ENCODE peak calls at places on chromosome 1, in four cellular contexts. O is NCI-H446 treated with DMSO at 0.1 percent for 48 hours; C is Calu3; A is activated gamma-delta T cell treated with anti-CD3 and anti-CD28 coated beads, Interleukin-2, amount 50 U/mL, for 16 hours. M is an unnamed sample.
A peak's percentile ranks its signal among the peaks of the same experiment; 100 is the strongest.

GRCh38 chr1:221776495-221777413 is 34.9 kb upstream of the DUSP10 start:
- DNase-seq in A (no peak), O (no peak), C (no peak), M (no peak)

GRCh38 chr1:72432645-72433267 is 150.4 kb upstream of the NEGR1 start:
- DNase-seq in C (no peak), A (no peak), O (no peak), M (no peak)

GRCh38 chr1:184753608-184754478 is 815 bp downstream of the EDEM3 start:
- DNase-seq in C (peak; percentile 48), A (no peak), O (no peak), M (peak; percentile 43)

GRCh38 chr1:29974345-29974744 is 738.0 kb downstream of the PTPRU start:
- DNase-seq in A (no peak), C (peak; percentile 54), O (no peak), M (no peak)

GRCh38 chr1:20552728-20553571 is 577 bp downstream of the FAM43B start:
- DNase-seq in O (no peak), C (no peak), A (no peak), M (no peak)

GRCh38 chr1:203304919-203305808 is at the start of gene BTG2:
- DNase-seq in C (peak; percentile 87), O (peak; percentile 91), A (peak; percentile 86), M (peak; percentile 68)

GRCh38 chr1:201254625-201255469 is 28.5 kb upstream of the PKP1 start:
- DNase-seq in O (no peak), A (peak; percentile 51), C (peak; percentile 91), M (no peak)

GRCh38 chr1:2494323-2494693 is 18.2 kb downstream of the PLCH2 start:
- DNase-seq in O (no peak), C (no peak), A (no peak), M (no peak)

GRCh38 chr1:118204106-118204505 is 19.1 kb upstream of the SPAG17 start:
- DNase-seq in A (no peak), O (no peak), C (no peak), M (no peak)

GRCh38 chr1:56820755-56821461 is 1.7 kb upstream of the FYB2 start:
- DNase-seq in C (peak; percentile 88), O (peak; percentile 60), A (peak; percentile 20), M (peak; percentile 6)

GRCh38 chr1:209652873-209653401 is 712 bp upstream of the LAMB3 start:
- DNase-seq in A (no peak), O (peak; percentile 63), C (peak; percentile 99), M (no peak)

GRCh38 chr1:235009074-235009473 is 119.6 kb downstream of the TOMM20 start:
- DNase-seq in C (no peak), A (no peak), O (no peak), M (no peak)

GRCh38 chr1:100941098-100941527 is 45.2 kb downstream of the SLC30A7 start:
- DNase-seq in C (no peak), A (no peak), O (no peak), M (no peak)

GRCh38 chr1:89966666-89967065 is 28.2 kb upstream of the ZNF326 start:
- DNase-seq in O (no peak), C (no peak), A (no peak), M (no peak)

GRCh38 chr1:40300249-40300567 is 16.9 kb downstream of the COL9A2 start:
- DNase-seq in C (no peak), O (no peak), A (no peak), M (no peak)

GRCh38 chr1:214427871-214428277 is 123.5 kb downstream of the PTPN14 start:
- DNase-seq in C (peak; percentile 49), A (peak; percentile 24), O (no peak), M (peak; percentile 76)

GRCh38 chr1:232911027-232911599 is 39.3 kb upstream of the NTPCR start:
- DNase-seq in A (no peak), O (no peak), C (no peak), M (no peak)

GRCh38 chr1:201675143-201675542 is 136.2 kb downstream of the NAV1 start:
- DNase-seq in A (no peak), O (no peak), C (no peak), M (no peak)

GRCh38 chr1:63821650-63822049 is 47.8 kb downstream of the ROR1 start:
- DNase-seq in A (no peak), O (no peak), C (peak; percentile 28), M (no peak)

M was measured in KG1.